ENCODE peak calls at places on chromosomes 5 and 9, in four cellular contexts. I is NT2/D1, F is Peyer's patch, K is heart left ventricle. R is an unnamed sample. For H3K27me3, the result is how much of the 10 kb centered on the place peaks cover.

GRCh38 chr9:136538599-136539426 is 7.0 kb downstream of the NOTCH1 start:
- DNase-seq in F (peak), I (no peak), K (peak), R (no peak)

GRCh38 chr9:286091-286740 is 71.6 kb downstream of the DOCK8 start:
- DNase-seq in I (no peak), K (no peak), F (no peak), R (no peak)

GRCh38 chr5:161744276-161744675 is 58.8 kb downstream of the GABRA6 start:
- DNase-seq in F (no peak), I (no peak), K (no peak), R (no peak)

GRCh38 chr5:62575066-62575465 is 3.6 kb upstream of the LRRC70 start:
- DNase-seq in I (no peak), K (no peak), F (no peak), R (no peak)

GRCh38 chr5:147743686-147744332 is 38.7 kb downstream of the JAKMIP2 start:
- DNase-seq in F (no peak), K (no peak), I (no peak), R (no peak)

GRCh38 chr9:24464321-24464951 is 81.3 kb downstream of the IZUMO3 start:
- DNase-seq in K (no peak), I (peak), F (no peak), R (no peak)

GRCh38 chr5:143051244-143052058 is 281.3 kb downstream of the ARHGAP26 start:
- DNase-seq in K (no peak), I (no peak), F (no peak), R (no peak)

GRCh38 chr5:60338846-60339245 is 361.1 kb downstream of the DEPDC1B start:
- DNase-seq in K (no peak), I (no peak), F (no peak), R (no peak)

GRCh38 chr9:128575469-128575868 is 23.1 kb downstream of the SPTAN1 start:
- DNase-seq in F (no peak), K (no peak), I (no peak), R (no peak)

GRCh38 chr9:112604790-112605189 is 113.1 kb downstream of the INIP start:
- DNase-seq in K (no peak), I (no peak), F (no peak), R (no peak)

GRCh38 chr9:89464991-89465390 is 32.9 kb downstream of the SEMA4D start:
- DNase-seq in I (no peak), K (no peak), F (peak), R (no peak)

GRCh38 chr5:68884893-68885292 is 208.9 kb upstream of the SLC30A5 start:
- DNase-seq in K (no peak), I (no peak), F (no peak), R (no peak)

GRCh38 chr9:129383005-129383414 is 204.9 kb upstream of the IER5L start:
- DNase-seq in I (no peak), F (peak), K (peak), R (peak)

GRCh38 chr5:109907751-109908150 is 218.0 kb downstream of the MAN2A1 start:
- DNase-seq in F (no peak), K (no peak), I (no peak), R (no peak)

GRCh38 chr5:82341325-82341724 is 63.2 kb upstream of the RPS23 start:
- DNase-seq in F (no peak), K (no peak), I (no peak), R (no peak)

GRCh38 chr9:116151966-116152381 is 1.6 kb upstream of the PAPPA start:
- DNase-seq in K (no peak), F (no peak), I (no peak), R (no peak)

GRCh38 chr5:10518352-10518751 is 45.5 kb upstream of the ANKRD33B start:
- DNase-seq in F (no peak), I (no peak), K (no peak), R (no peak)

GRCh38 chr5:154044099-154044498 is 5.3 kb downstream of the MFAP3 start:
- DNase-seq in I (no peak), F (no peak), K (no peak), R (no peak)

GRCh38 chr5:14171091-14171490 is 27.9 kb downstream of the TRIO start:
- DNase-seq in F (no peak), K (no peak), I (no peak), R (no peak)

GRCh38 chr5:132100672-132101261 is 27.2 kb downstream of the CSF2 start:
- DNase-seq in K (no peak), F (peak), I (no peak), R (no peak)

GRCh38 chr5:179114756-179115155 is 54.6 kb downstream of the ZNF354C start:
- DNase-seq in F (no peak), I (no peak), K (no peak), R (no peak)

GRCh38 chr5:107853031-107853430 is 182.3 kb upstream of the EFNA5 start:
- DNase-seq in F (no peak), I (no peak), K (no peak), R (no peak)

GRCh38 chr9:129473523-129474244 is 147.2 kb downstream of the C9orf50 start:
- DNase-seq in I (no peak), F (no peak), K (peak), R (no peak)

GRCh38 chr5:26259081-26259480 is 779.3 kb downstream of the CDH9 start:
- DNase-seq in F (no peak), K (no peak), I (no peak), R (no peak)

GRCh38 chr5:167217097-167217743 is 1074.2 kb upstream of the WWC1 start:
- DNase-seq in I (no peak), F (no peak), K (no peak), R (no peak)

GRCh38 chr9:121498487-121499176 is 1.0 kb downstream of the GGTA1 start:
- DNase-seq in F (no peak), K (peak), I (no peak), R (peak)

GRCh38 chr9:126702501-126703329 is 89.0 kb downstream of the LMX1B start:
- DNase-seq in K (no peak), I (no peak), F (peak), R (no peak)

GRCh38 chr5:77560677-77561263 is 68.7 kb upstream of the WDR41 start:
- DNase-seq in K (no peak), F (no peak), I (peak), R (no peak)

GRCh38 chr9:93093449-93094293 is 2.3 kb upstream of the CARD19 start:
- DNase-seq in I (no peak), K (peak), F (peak), R (no peak)

GRCh38 chr5:97142521-97143254 is at the start of gene LIX1:
- DNase-seq in I (peak), F (peak), K (peak), R (no peak)

GRCh38 chr9:20191239-20191840 is 402.5 kb upstream of the SLC24A2 start:
- DNase-seq in F (no peak), I (no peak), K (no peak), R (no peak)

GRCh38 chr9:136268318-136268717 is 22.7 kb upstream of the QSOX2 start:
- DNase-seq in F (no peak), I (peak), K (no peak), R (no peak)

GRCh38 chr9:98017306-98017705 is 34.2 kb downstream of the ANP32B start:
- DNase-seq in F (no peak), K (no peak), I (no peak), R (no peak)

GRCh38 chr5:160155017-160155725 is 35.9 kb upstream of the PWWP2A start:
- DNase-seq in F (no peak), I (no peak), K (no peak), R (no peak)

GRCh38 chr5:179494774-179495173 is 55.6 kb upstream of the RUFY1 start:
- DNase-seq in I (no peak), F (no peak), K (no peak), R (no peak)

GRCh38 chr9:111959468-111959941 is 62.9 kb downstream of the UGCG start:
- DNase-seq in K (no peak), F (peak), I (no peak), R (peak)

GRCh38 chr5:9686211-9686610 is 56.1 kb upstream of the TAS2R1 start:
- DNase-seq in F (no peak), I (no peak), K (no peak), R (no peak)

GRCh38 chr5:172984244-172984953 is 828 bp downstream of the ATP6V0E1 start:
- DNase-seq in K (peak), I (peak), F (peak), R (peak)

GRCh38 chr5:155554500-155554899 is 540.9 kb downstream of the KIF4B start:
- DNase-seq in I (no peak), F (no peak), K (no peak), R (no peak)

GRCh38 chr9:133006731-133007352 is 24.0 kb upstream of the GTF3C5 start:
- DNase-seq in I (no peak), K (no peak), F (no peak), R (peak)

GRCh38 chr9:133004091-133005072 is 25.9 kb downstream of the GFI1B start:
- DNase-seq in F (no peak), I (no peak), K (no peak), R (no peak)

GRCh38 chr9:133005221-133005760 is 25.5 kb upstream of the GTF3C5 start:
- DNase-seq in F (no peak), K (no peak), I (no peak), R (no peak)

GRCh38 chr9:133003671-133004090 is 25.2 kb downstream of the GFI1B start:
- DNase-seq in I (peak), K (no peak), F (no peak), R (no peak)

GRCh38 chr9:133005957-133006356 is 24.8 kb upstream of the GTF3C5 start:
- DNase-seq in I (no peak), K (no peak), F (no peak), R (no peak)
- H3K27me3 ChIP-seq in I (half or more), K (under half), F (under half), R (under half)

GRCh38 chr5:181061645-181062044 is 21.6 kb downstream of the BTNL9 start:
- DNase-seq in K (no peak), I (no peak), F (no peak), R (no peak)
- H3K27me3 ChIP-seq in K (half or more), I (half or more), F (under half), R (under half)

GRCh38 chr9:36820392-36820861 is 213.6 kb downstream of the PAX5 start:
- DNase-seq in I (no peak), F (peak), K (no peak), R (no peak)

GRCh38 chr9:36823934-36824333 is 210.1 kb downstream of the PAX5 start:
- DNase-seq in K (no peak), F (peak), I (no peak), R (no peak)

GRCh38 chr9:36826581-36826980 is 207.5 kb downstream of the PAX5 start:
- DNase-seq in I (no peak), K (no peak), F (peak), R (no peak)

GRCh38 chr9:36825179-36825578 is 208.9 kb downstream of the PAX5 start:
- DNase-seq in F (peak), K (no peak), I (no peak), R (no peak)

GRCh38 chr9:36823466-36823865 is 210.6 kb downstream of the PAX5 start:
- DNase-seq in K (no peak), F (peak), I (no peak), R (no peak)
- H3K27me3 ChIP-seq in K (under half), F (under half), I (under half), R (under half)

GRCh38 chr5:159103086-159103485 is 3.4 kb upstream of the EBF1 start:
- DNase-seq in F (no peak), I (no peak), K (no peak), R (no peak)

GRCh38 chr5:159104058-159104651 is 4.4 kb upstream of the EBF1 start:
- DNase-seq in F (no peak), I (no peak), K (no peak), R (no peak)

GRCh38 chr5:159100928-159101646 is 1.4 kb upstream of the EBF1 start:
- DNase-seq in F (peak), K (no peak), I (no peak), R (no peak)

GRCh38 chr5:159101689-159102088 is 2.0 kb upstream of the EBF1 start:
- DNase-seq in K (no peak), I (no peak), F (no peak), R (no peak)

DNA sequence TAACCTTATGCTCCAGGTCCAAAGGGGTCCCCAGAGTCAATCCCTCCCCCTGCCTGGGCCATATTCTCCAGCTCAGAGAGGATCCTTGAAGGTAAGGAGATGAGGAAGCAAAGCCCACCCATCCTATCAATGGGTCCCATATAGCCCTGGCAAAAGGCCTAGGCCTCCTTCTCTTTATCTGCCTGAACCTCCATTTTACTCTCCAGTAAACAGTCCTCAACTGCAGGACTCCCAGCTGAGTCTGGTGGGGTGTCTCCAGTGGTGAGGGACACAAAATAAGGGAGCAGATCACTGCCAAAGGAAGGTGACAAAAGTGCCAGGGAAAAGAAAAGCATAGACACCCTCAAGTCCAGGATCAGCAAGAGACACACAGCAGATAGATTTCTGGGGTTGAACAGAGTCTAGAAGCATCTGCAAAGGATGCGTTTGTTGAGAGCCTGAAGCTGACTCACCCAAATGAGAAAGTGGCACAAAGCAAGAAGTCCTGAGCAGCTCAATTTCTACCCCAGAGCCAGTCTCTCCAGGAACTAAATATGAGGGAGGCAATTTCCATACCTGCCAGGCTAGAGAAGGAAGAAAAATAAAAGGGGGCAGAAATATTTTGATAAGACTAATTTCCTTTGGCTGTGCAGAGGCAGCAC is 2.7 kb upstream of the EBF1 start:
- DNase-seq in I (no peak), F (no peak), K (no peak), R (no peak)
- H3K27me3 ChIP-seq in I (half or more), F (under half), K (half or more), R (under half)

GRCh38 chr9:131008909-131009618 is at the start of gene LAMC3:
- DNase-seq in K (no peak), I (no peak), F (no peak), R (peak)
- H3K27me3 ChIP-seq in K (under half), I (under half), F (under half), R (under half)

GRCh38 chr5:73367650-73368049 is 80.9 kb downstream of the FOXD1 start:
- DNase-seq in F (no peak), K (no peak), I (no peak), R (no peak)

GRCh38 chr5:73363911-73364730 is 84.5 kb downstream of the FOXD1 start:
- DNase-seq in K (no peak), I (no peak), F (no peak), R (no peak)

GRCh38 chr5:73369283-73369682 is 79.3 kb downstream of the FOXD1 start:
- DNase-seq in F (no peak), K (no peak), I (no peak), R (no peak)

GRCh38 chr5:73365990-73366667 is 82.4 kb downstream of the FOXD1 start:
- DNase-seq in F (no peak), K (no peak), I (no peak), R (no peak)

GRCh38 chr5:73365301-73365853 is 83.2 kb downstream of the FOXD1 start:
- DNase-seq in I (no peak), F (no peak), K (no peak), R (no peak)
- H3K27me3 ChIP-seq in I (under half), F (under half), K (under half), R (under half)

GRCh38 chr5:21654-22233 is 70.2 kb upstream of the PLEKHG4B start:
- DNase-seq in K (no peak), F (no peak), I (no peak), R (no peak)
- H3K27me3 ChIP-seq in K (under half), F (under half), I (under half), R (under half)

R was measured in right lobe of liver.